ENCODE peak calls at places on chromosomes 3 and 15, in nine cellular contexts. Q is HepG2, W is HCT116, N is A549, V is HL-60, H is GM23338, G is SK-N-SH, I is GM12878, X is K562. E is an unnamed sample.

GRCh38 chr3:5520237-5520636 is 332.7 kb downstream of the EDEM1 start:
- DNase-seq in G (no peak), V (no peak), N (no peak), H (no peak), Q (no peak), I (no peak), W (peak), X (peak), E (no peak)

GRCh38 chr15:28001641-28002040 is 97.5 kb downstream of the OCA2 start:
- DNase-seq in H (no peak), G (no peak), V (no peak), I (no peak), Q (no peak), N (no peak), X (no peak), W (no peak), E (no peak)

GRCh38 chr15:101533371-101534140 is 44.0 kb upstream of the PCSK6 start:
- DNase-seq in X (no peak), H (no peak), W (no peak), N (no peak), V (no peak), I (no peak), Q (no peak), G (no peak), E (no peak)

GRCh38 chr3:150133293-150133692 is 162.6 kb upstream of the PFN2 start:
- DNase-seq in Q (no peak), N (no peak), I (no peak), G (no peak), H (no peak), V (no peak), X (no peak), W (no peak), E (no peak)

GRCh38 chr3:57556459-57557087 is 499 bp downstream of the PDE12 start:
- DNase-seq in N (peak), Q (no peak), G (no peak), W (no peak), V (peak), H (no peak), I (no peak), X (no peak), E (no peak)

GRCh38 chr3:134366928-134367352 is 7.3 kb downstream of the AMOTL2 start:
- DNase-seq in V (no peak), I (no peak), X (no peak), Q (peak), H (no peak), W (no peak), G (no peak), N (no peak), E (no peak)

GRCh38 chr15:66641485-66642313 is 60.3 kb upstream of the SMAD6 start:
- DNase-seq in G (no peak), Q (no peak), W (no peak), X (no peak), N (no peak), H (no peak), V (no peak), I (no peak), E (no peak)

GRCh38 chr3:141103067-141103466 is 51.9 kb downstream of the SPSB4 start:
- DNase-seq in G (no peak), H (no peak), I (no peak), Q (no peak), X (no peak), N (no peak), W (no peak), V (no peak), E (no peak)

GRCh38 chr3:17195192-17195611 is 310.4 kb downstream of the PLCL2 start:
- DNase-seq in I (peak), H (no peak), V (no peak), Q (no peak), W (no peak), X (no peak), G (no peak), N (no peak), E (no peak)

GRCh38 chr3:31625358-31625757 is 92.6 kb downstream of the STT3B start:
- DNase-seq in H (no peak), X (no peak), I (no peak), W (no peak), G (no peak), Q (no peak), N (no peak), V (no peak), E (no peak)

DNA sequence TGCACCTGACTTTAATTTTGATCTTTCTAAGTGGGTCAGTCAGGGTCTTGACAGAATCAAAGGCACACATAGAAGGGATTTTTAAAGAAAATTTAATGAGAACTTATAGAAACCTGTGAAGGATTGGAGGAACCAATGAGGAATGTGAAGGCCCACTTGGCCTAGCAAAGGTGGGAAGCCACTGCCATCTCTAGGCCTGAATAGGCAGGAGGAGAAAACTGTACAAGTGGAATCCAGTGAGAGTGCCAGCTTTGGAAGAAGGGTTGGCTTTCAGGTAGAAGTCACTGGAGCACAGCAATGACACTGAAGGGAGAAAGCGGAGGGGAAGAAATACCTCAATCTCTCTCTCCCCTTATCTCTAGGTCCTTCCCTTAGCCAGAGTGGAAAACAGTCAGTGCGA is 380.7 kb upstream of the KCNMB2 start:
- DNase-seq in Q (no peak), I (no peak), N (no peak), V (no peak), H (no peak), W (no peak), X (no peak), G (no peak), E (no peak)
- TF ChIP-seq CTCF in Q (peak), I (no peak), N (no peak), V (no peak), H (no peak), W (peak), X (no peak), G (peak), E (peak)

GRCh38 chr3:65318231-65318630 is 630.4 kb upstream of the ADAMTS9 start:
- DNase-seq in Q (no peak), W (no peak), N (no peak), I (no peak), H (no peak), V (no peak), X (no peak), G (no peak), E (no peak)
- TF ChIP-seq REST in Q (no peak), W (no peak), N (no peak), I (no peak), H (no peak), V (no peak), X (no peak), G (no peak), E (no peak)

GRCh38 chr3:129402616-129403015 is 25.8 kb downstream of the EFCAB12 start:
- DNase-seq in W (no peak), N (no peak), X (no peak), H (no peak), V (no peak), G (no peak), Q (no peak), I (no peak), E (no peak)

GRCh38 chr3:129398803-129399144 is 29.7 kb downstream of the EFCAB12 start:
- DNase-seq in N (no peak), G (peak), H (peak), Q (no peak), X (peak), V (peak), W (no peak), I (no peak), E (no peak)

GRCh38 chr3:129402210-129402609 is 26.2 kb downstream of the EFCAB12 start:
- DNase-seq in Q (no peak), X (no peak), W (no peak), H (no peak), I (no peak), G (no peak), N (no peak), V (no peak), E (no peak)

GRCh38 chr3:129399145-129399894 is 29.1 kb downstream of the EFCAB12 start:
- DNase-seq in G (peak), W (peak), X (peak), I (peak), H (peak), Q (peak), V (peak), N (peak), E (peak)

GRCh38 chr3:129399895-129400357 is 28.5 kb downstream of the EFCAB12 start:
- DNase-seq in W (peak), G (no peak), H (no peak), V (no peak), Q (no peak), N (no peak), X (no peak), I (no peak), E (peak)
- TF ChIP-seq CTCF in W (no peak), G (no peak), H (no peak), V (no peak), Q (no peak), N (no peak), X (no peak), I (no peak), E (no peak)

DNA sequence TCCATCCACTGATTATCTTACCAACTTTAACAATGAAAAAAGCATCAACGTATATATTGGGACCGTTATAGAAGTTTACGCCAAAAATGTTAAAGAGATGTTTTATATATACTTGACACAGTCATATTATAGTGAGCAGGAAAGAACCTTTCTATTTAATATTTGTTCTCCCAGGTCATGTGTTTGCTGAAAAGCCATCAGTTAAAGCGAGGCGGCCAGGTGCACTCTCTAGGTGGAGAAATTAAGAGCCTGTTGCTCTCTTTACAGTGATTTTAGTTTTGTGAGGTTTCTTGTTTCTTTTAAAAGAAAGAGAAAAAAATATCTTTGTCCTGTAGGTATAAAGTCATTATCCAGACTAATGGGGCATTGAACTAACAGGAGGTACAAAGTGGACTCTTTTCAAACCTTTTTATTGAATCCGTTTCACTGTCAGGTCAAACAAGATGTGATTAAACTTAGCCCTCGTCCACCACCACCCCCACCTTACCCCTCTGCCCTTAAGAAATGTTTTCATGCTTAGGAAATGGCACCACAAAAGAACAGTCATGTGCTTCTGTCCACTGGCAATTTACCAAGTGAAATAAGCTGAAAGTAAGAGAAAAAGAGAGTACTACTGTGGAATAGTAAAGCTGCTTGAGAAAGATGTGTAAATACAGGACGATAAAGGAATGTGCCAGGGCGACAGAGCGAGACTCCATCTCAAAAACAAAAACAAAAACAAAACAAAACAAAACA is 279.9 kb downstream of the PTPRG start:
- DNase-seq in V (no peak), H (no peak), W (no peak), Q (no peak), N (no peak), X (no peak), G (no peak), I (no peak), E (no peak)
- TF ChIP-seq REST in V (no peak), H (no peak), W (no peak), Q (no peak), N (no peak), X (no peak), G (no peak), I (no peak), E (no peak)

GRCh38 chr15:43268111-43269105 is 1.7 kb upstream of the TGM5 start:
- DNase-seq in G (peak), Q (peak), H (peak), X (no peak), V (peak), W (no peak), I (no peak), N (no peak), E (no peak)
- TF ChIP-seq CTCF in G (peak), Q (peak), H (peak), X (peak), V (peak), W (peak), I (peak), N (no peak), E (no peak)

GRCh38 chr3:112010631-112011030 is 11.9 kb downstream of the TAGLN3 start:
- DNase-seq in W (no peak), V (no peak), G (no peak), N (no peak), I (no peak), X (no peak), Q (no peak), H (no peak), E (no peak)
- TF ChIP-seq REST in W (no peak), V (no peak), G (no peak), N (no peak), I (no peak), X (no peak), Q (no peak), H (no peak), E (no peak)

GRCh38 chr15:44427756-44428724 is 611 bp downstream of the CTDSPL2 start:
- DNase-seq in G (peak), H (peak), Q (peak), W (peak), N (peak), X (no peak), V (no peak), I (no peak), E (no peak)

DNA sequence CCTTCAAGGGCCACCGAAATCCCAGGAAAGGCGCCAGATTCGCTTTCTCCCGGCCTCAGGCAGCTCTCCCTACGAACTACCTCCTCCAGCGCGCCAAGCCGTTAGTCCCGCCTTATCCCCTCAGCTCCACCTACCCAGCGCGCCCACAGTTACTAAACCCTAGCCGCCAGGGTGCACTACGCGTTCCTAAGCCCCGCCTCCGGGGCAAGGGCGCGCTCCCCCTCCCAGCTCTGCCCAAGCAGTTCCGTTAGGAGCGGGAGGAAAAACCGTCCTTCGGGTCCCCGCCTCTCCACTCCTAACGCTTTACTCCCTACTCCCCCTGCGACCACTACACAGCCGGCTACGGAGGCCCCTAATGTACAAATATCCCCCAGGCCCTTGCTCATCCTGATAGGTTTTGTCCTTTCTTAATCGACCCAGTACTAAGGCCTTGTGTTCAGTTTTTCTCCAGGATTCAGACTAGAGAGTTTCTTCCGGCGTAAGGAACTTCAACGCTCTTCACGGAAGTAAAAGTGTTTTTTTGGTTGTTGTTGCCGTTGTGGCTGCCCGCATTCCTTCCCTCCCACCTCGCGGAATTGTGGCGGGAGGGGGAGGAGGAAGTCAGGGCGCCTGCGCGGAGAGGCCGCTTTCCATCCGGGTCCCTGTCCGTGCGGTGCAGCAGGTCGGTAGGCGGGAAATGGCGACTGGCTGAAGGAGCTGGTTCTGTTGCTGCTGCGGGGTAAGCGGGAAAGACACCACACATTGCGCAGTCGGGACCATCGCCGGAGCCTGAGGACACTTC is at the start of gene CTDSPL2:
- DNase-seq in N (peak), X (peak), G (peak), I (peak), Q (peak), V (peak), H (peak), W (peak), E (peak)
- TF ChIP-seq CTCF in N (no peak), X (peak), G (peak), I (peak), Q (peak), V (no peak), H (no peak), W (peak), E (no peak)

GRCh38 chr3:106305127-106305526 is 436.3 kb upstream of the CBLB start:
- DNase-seq in X (no peak), Q (no peak), V (no peak), I (no peak), N (no peak), G (no peak), W (no peak), H (no peak), E (no peak)

GRCh38 chr3:106296111-106296510 is 427.3 kb upstream of the CBLB start:
- DNase-seq in Q (no peak), X (no peak), G (no peak), V (no peak), W (no peak), H (no peak), N (no peak), I (no peak), E (no peak)

GRCh38 chr3:106302451-106303221 is 433.8 kb upstream of the CBLB start:
- DNase-seq in I (peak), X (no peak), N (no peak), H (no peak), W (no peak), G (no peak), V (no peak), Q (no peak), E (no peak)

GRCh38 chr3:106294121-106294520 is 425.3 kb upstream of the CBLB start:
- DNase-seq in Q (no peak), N (no peak), V (no peak), G (no peak), I (no peak), W (no peak), X (no peak), H (no peak), E (no peak)

GRCh38 chr3:106299300-106300098 is 430.7 kb upstream of the CBLB start:
- DNase-seq in Q (no peak), V (no peak), X (no peak), I (peak), W (no peak), G (no peak), N (no peak), H (no peak), E (no peak)
- TF ChIP-seq REST in Q (no peak), V (no peak), X (no peak), I (no peak), W (no peak), G (no peak), N (no peak), H (no peak), E (no peak)

GRCh38 chr3:129161860-129162271 is 1.0 kb upstream of the ISY1 start:
- DNase-seq in G (peak), V (peak), N (peak), W (no peak), H (peak), Q (peak), X (no peak), I (no peak), E (no peak)
- TF ChIP-seq CTCF in G (no peak), V (no peak), N (no peak), W (no peak), H (no peak), Q (no peak), X (no peak), I (no peak), E (peak)

E was measured in Panc1.